ENCODE peak calls at places on chromosomes 1 and 21, in five cellular contexts. One of them, this sample, is unnamed.
A peak's percentile ranks its signal among the peaks of the same experiment; 100 is the strongest.

GRCh38 chr1:103525114-103525606 is 339 bp upstream of the RNPC3 start:
- DNase-seq in MM.1S: peak; percentile 6
- DNase-seq in tibial artery: no peak
- DNase-seq in aorta: peak; percentile 44
- DNase-seq in ovary: no peak
- DNase-seq in this sample: no peak

GRCh38 chr1:233569636-233570035 is 44.3 kb upstream of the KCNK1 start:
- DNase-seq in MM.1S: no peak
- DNase-seq in tibial artery: no peak
- DNase-seq in aorta: no peak
- DNase-seq in ovary: no peak
- DNase-seq in this sample: no peak

GRCh38 chr1:55848906-55849305 is 633.7 kb upstream of the USP24 start:
- DNase-seq in MM.1S: no peak
- DNase-seq in tibial artery: no peak
- DNase-seq in aorta: no peak
- DNase-seq in ovary: no peak
- DNase-seq in this sample: no peak

GRCh38 chr21:42219606-42220137 is 732 bp downstream of the ABCG1 start:
- DNase-seq in MM.1S: peak; percentile 5
- DNase-seq in tibial artery: no peak
- DNase-seq in aorta: peak; percentile 64
- DNase-seq in ovary: no peak
- DNase-seq in this sample: no peak

GRCh38 chr21:45266518-45267389 is 20.9 kb downstream of the POFUT2 start:
- DNase-seq in MM.1S: no peak
- DNase-seq in tibial artery: peak; percentile 49
- DNase-seq in aorta: no peak
- DNase-seq in ovary: peak; percentile 20
- DNase-seq in this sample: no peak

GRCh38 chr1:160733933-160734332 is 5.1 kb upstream of the SLAMF7 start:
- DNase-seq in MM.1S: peak; percentile 48
- DNase-seq in tibial artery: no peak
- DNase-seq in aorta: no peak
- DNase-seq in ovary: no peak
- DNase-seq in this sample: no peak

GRCh38 chr1:183272390-183272801 is 86.3 kb downstream of the LAMC2 start:
- DNase-seq in MM.1S: no peak
- DNase-seq in tibial artery: no peak
- DNase-seq in aorta: no peak
- DNase-seq in ovary: no peak
- DNase-seq in this sample: peak; percentile 83

GRCh38 chr1:11787251-11787803 is 18.4 kb downstream of the MTHFR start:
- DNase-seq in MM.1S: no peak
- DNase-seq in tibial artery: peak; percentile 87
- DNase-seq in aorta: peak; percentile 81
- DNase-seq in ovary: peak; percentile 80
- DNase-seq in this sample: peak; percentile 25

GRCh38 chr1:21337931-21338567 is 47.8 kb upstream of the ECE1 start:
- DNase-seq in MM.1S: no peak
- DNase-seq in tibial artery: peak; percentile 100
- DNase-seq in aorta: peak; percentile 93
- DNase-seq in ovary: peak; percentile 84
- DNase-seq in this sample: no peak

GRCh38 chr1:184222561-184223157 is 164.2 kb upstream of the C1orf21 start:
- DNase-seq in MM.1S: peak; percentile 50
- DNase-seq in tibial artery: peak; percentile 70
- DNase-seq in aorta: peak; percentile 57
- DNase-seq in ovary: peak; percentile 47
- DNase-seq in this sample: peak; percentile 56

GRCh38 chr1:168135982-168136708 is 585 bp downstream of the GPR161 start:
- DNase-seq in MM.1S: no peak
- DNase-seq in tibial artery: peak; percentile 69
- DNase-seq in aorta: peak; percentile 59
- DNase-seq in ovary: peak; percentile 62
- DNase-seq in this sample: no peak

GRCh38 chr1:230368871-230369270 is 57.3 kb downstream of the PGBD5 start:
- DNase-seq in MM.1S: no peak
- DNase-seq in tibial artery: no peak
- DNase-seq in aorta: no peak
- DNase-seq in ovary: no peak
- DNase-seq in this sample: no peak

GRCh38 chr1:39087109-39087834 is 61.1 kb downstream of the NDUFS5 start:
- DNase-seq in MM.1S: peak; percentile 27
- DNase-seq in tibial artery: no peak
- DNase-seq in aorta: peak; percentile 62
- DNase-seq in ovary: no peak
- DNase-seq in this sample: no peak

GRCh38 chr1:206435450-206435849 is 34.8 kb upstream of the IKBKE start:
- DNase-seq in MM.1S: no peak
- DNase-seq in tibial artery: no peak
- DNase-seq in aorta: no peak
- DNase-seq in ovary: no peak
- DNase-seq in this sample: no peak

GRCh38 chr1:150257624-150258274 is at the start of gene CA14:
- DNase-seq in MM.1S: no peak
- DNase-seq in tibial artery: no peak
- DNase-seq in aorta: no peak
- DNase-seq in ovary: no peak
- DNase-seq in this sample: no peak

GRCh38 chr1:100581096-100581705 is 43.3 kb downstream of the GPR88 start:
- DNase-seq in MM.1S: no peak
- DNase-seq in tibial artery: no peak
- DNase-seq in aorta: no peak
- DNase-seq in ovary: no peak
- DNase-seq in this sample: no peak

GRCh38 chr1:5637171-5637570 is 355.1 kb downstream of the NPHP4 start:
- DNase-seq in MM.1S: no peak
- DNase-seq in tibial artery: no peak
- DNase-seq in aorta: no peak
- DNase-seq in ovary: no peak
- DNase-seq in this sample: peak; percentile 2

GRCh38 chr1:39262802-39263201 is 58.3 kb downstream of the MACF1 start:
- DNase-seq in MM.1S: no peak
- DNase-seq in tibial artery: no peak
- DNase-seq in aorta: no peak
- DNase-seq in ovary: no peak
- DNase-seq in this sample: no peak

GRCh38 chr1:178867670-178868069 is 3.2 kb downstream of the ANGPTL1 start:
- DNase-seq in MM.1S: no peak
- DNase-seq in tibial artery: no peak
- DNase-seq in aorta: no peak
- DNase-seq in ovary: no peak
- DNase-seq in this sample: no peak

GRCh38 chr1:101264699-101265098 is 27.9 kb downstream of the S1PR1 start:
- DNase-seq in MM.1S: no peak
- DNase-seq in tibial artery: no peak
- DNase-seq in aorta: no peak
- DNase-seq in ovary: no peak
- DNase-seq in this sample: no peak

GRCh38 chr1:230120949-230121381 is 53.9 kb downstream of the GALNT2 start:
- DNase-seq in MM.1S: no peak
- DNase-seq in tibial artery: no peak
- DNase-seq in aorta: no peak
- DNase-seq in ovary: no peak
- DNase-seq in this sample: no peak

GRCh38 chr1:77134359-77134758 is 84.9 kb downstream of the PIGK start:
- DNase-seq in MM.1S: no peak
- DNase-seq in tibial artery: no peak
- DNase-seq in aorta: no peak
- DNase-seq in ovary: no peak
- DNase-seq in this sample: no peak

GRCh38 chr1:66367369-66367768 is 166.6 kb upstream of the SGIP1 start:
- DNase-seq in MM.1S: no peak
- DNase-seq in tibial artery: no peak
- DNase-seq in aorta: no peak
- DNase-seq in ovary: no peak
- DNase-seq in this sample: no peak

GRCh38 chr1:156238248-156238647 is 3.7 kb upstream of the BGLAP start:
- DNase-seq in MM.1S: no peak
- DNase-seq in tibial artery: no peak
- DNase-seq in aorta: no peak
- DNase-seq in ovary: no peak
- DNase-seq in this sample: no peak
- H3K27ac ChIP-seq in MM.1S: no peak overlapping the region
- H3K27ac ChIP-seq in tibial artery: no peak overlapping the region
- H3K27ac ChIP-seq in aorta: no peak overlapping the region
- H3K27ac ChIP-seq in ovary: no peak overlapping the region
- H3K27ac ChIP-seq in this sample: no peak overlapping the region

GRCh38 chr21:38796426-38796825 is 9.3 kb upstream of the ETS2 start:
- DNase-seq in MM.1S: no peak
- DNase-seq in tibial artery: no peak
- DNase-seq in aorta: no peak
- DNase-seq in ovary: no peak
- DNase-seq in this sample: peak; percentile 70
- H3K4me1 ChIP-seq in MM.1S: no peaks in the 10 kb centered on the region
- H3K4me1 ChIP-seq in tibial artery: no peaks in the 10 kb centered on the region
- H3K4me1 ChIP-seq in aorta: no peaks in the 10 kb centered on the region
- H3K4me1 ChIP-seq in ovary: no peaks in the 10 kb centered on the region
- H3K4me1 ChIP-seq in this sample: peaks cover 40% of the 10 kb centered on the region

DNA sequence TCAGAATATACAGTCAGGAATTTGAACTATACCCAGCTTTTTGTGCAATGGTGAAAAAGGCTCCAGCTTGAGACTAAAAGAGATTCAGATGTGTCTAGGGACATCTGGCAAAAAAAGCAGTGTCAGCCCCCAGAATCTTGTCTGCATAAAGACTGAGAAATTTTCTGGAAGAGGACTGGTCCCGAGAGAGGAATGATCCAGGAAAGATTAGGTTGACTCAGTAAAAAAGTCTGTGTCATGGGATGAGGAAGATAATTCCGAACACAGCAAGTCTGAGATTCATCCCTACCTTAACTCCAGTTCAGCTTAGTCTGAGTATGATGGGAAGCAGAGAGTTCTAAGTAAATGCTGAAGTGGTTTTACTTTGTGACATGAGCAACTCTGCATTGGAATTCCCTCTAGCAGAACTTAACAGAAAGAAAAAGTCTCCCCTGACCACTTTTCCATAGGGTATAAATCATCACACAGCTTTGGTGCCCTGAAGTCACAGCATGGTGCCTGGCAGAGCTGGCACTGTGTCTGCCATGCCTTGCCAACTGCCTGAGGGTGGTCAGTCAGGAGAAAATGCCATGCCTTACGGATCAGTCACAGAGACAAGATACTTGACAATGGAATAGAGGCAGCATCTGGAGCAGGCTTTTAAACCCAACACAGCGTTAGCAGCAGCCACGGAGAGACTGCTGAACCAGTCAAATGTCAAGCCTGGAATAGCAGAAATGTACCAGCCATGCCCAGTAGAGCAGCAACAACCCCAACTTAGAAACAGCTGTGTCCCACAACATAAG is 153.4 kb downstream of the ZC3H11B start:
- DNase-seq in MM.1S: no peak
- DNase-seq in tibial artery: no peak
- DNase-seq in aorta: no peak
- DNase-seq in ovary: no peak
- DNase-seq in this sample: no peak
- H3K27ac ChIP-seq in MM.1S: no peak overlapping the region
- H3K27ac ChIP-seq in tibial artery: no peak overlapping the region
- H3K27ac ChIP-seq in aorta: no peak overlapping the region
- H3K27ac ChIP-seq in ovary: no peak overlapping the region
- H3K27ac ChIP-seq in this sample: no peak overlapping the region

DNA sequence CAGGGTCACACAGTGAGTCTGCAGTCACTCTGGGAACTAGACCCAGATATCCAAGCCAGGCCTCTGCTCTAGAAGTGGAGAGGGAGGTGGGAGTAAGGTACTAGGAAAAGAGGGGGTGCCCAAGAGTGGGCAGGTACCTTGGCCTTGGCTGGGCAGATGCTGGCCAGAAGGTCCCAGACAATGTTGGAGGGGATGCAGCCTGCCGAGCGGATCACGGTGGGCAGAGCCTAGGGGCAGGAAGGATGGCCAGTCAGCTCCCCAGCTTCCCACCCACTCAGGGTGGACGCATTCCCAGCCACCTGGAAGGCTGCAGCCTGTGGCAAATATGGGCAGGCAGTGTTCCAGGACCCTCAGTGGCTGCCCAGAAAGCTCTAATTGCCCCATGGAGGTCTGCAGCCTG is 23.3 kb downstream of the SPOCD1 start:
- DNase-seq in MM.1S: no peak
- DNase-seq in tibial artery: peak; percentile 46
- DNase-seq in aorta: peak; percentile 31
- DNase-seq in ovary: peak; percentile 27
- DNase-seq in this sample: no peak
- H3K4me1 ChIP-seq in MM.1S: no peaks in the 10 kb centered on the region
- H3K4me1 ChIP-seq in tibial artery: peaks cover 3% of the 10 kb centered on the region
- H3K4me1 ChIP-seq in aorta: no peaks in the 10 kb centered on the region
- H3K4me1 ChIP-seq in ovary: no peaks in the 10 kb centered on the region
- H3K4me1 ChIP-seq in this sample: peaks cover 33% of the 10 kb centered on the region

GRCh38 chr1:59431566-59432294 is 134.8 kb downstream of the FGGY start:
- DNase-seq in MM.1S: no peak
- DNase-seq in tibial artery: no peak
- DNase-seq in aorta: no peak
- DNase-seq in ovary: no peak
- DNase-seq in this sample: no peak
- H3K27ac ChIP-seq in MM.1S: no peak overlapping the region
- H3K27ac ChIP-seq in tibial artery: no peak overlapping the region
- H3K27ac ChIP-seq in aorta: peak overlapping the region; percentile 46
- H3K27ac ChIP-seq in ovary: no peak overlapping the region
- H3K27ac ChIP-seq in this sample: peak overlapping the region; percentile 26

GRCh38 chr1:8456991-8457390 is 139.1 kb downstream of the SLC45A1 start:
- DNase-seq in MM.1S: no peak
- DNase-seq in tibial artery: no peak
- DNase-seq in aorta: no peak
- DNase-seq in ovary: no peak
- DNase-seq in this sample: no peak
- H3K4me1 ChIP-seq in MM.1S: peaks cover 8% of the 10 kb centered on the region
- H3K4me1 ChIP-seq in tibial artery: peaks cover 7% of the 10 kb centered on the region
- H3K4me1 ChIP-seq in aorta: peaks cover 17% of the 10 kb centered on the region
- H3K4me1 ChIP-seq in ovary: peaks cover 12% of the 10 kb centered on the region
- H3K4me1 ChIP-seq in this sample: peaks cover 32% of the 10 kb centered on the region

DNA sequence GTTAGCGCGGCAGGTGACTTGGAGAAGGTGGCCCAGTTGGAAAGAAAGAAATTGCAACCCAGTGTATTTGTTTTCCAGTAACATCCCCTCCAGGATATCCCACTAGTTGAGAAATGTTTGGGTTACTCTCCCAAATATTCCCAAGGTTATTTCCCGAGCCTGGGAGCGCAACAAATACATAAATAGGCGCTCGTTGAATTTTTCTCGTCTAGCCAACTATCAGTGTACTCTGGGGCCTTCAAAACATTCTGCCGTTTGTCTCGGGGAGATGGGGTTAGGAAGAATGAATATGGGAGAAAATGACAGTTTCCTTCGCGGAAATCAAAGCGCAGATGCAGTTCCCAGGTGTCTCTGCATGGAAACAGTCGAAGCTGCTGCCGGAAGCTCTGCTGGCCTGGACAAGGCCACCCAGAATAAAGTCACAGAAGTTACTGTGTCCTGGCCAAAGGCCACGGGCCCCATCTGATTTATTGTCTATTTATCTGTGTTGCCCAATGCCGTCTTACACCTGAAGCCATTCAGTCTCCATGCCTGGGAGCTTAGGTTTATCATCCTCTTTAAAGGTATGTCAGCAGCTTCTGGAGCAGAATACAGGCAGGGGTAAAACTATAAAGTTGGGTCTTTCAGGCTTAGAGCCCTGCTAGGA is 999 bp downstream of the C1orf115 start:
- DNase-seq in MM.1S: no peak
- DNase-seq in tibial artery: no peak
- DNase-seq in aorta: no peak
- DNase-seq in ovary: no peak
- DNase-seq in this sample: no peak
- H3K27ac ChIP-seq in MM.1S: no peak overlapping the region
- H3K27ac ChIP-seq in tibial artery: peak overlapping the region; percentile 41
- H3K27ac ChIP-seq in aorta: no peak overlapping the region
- H3K27ac ChIP-seq in ovary: no peak overlapping the region
- H3K27ac ChIP-seq in this sample: no peak overlapping the region

This sample was measured in SJSA1.